ENCODE peak calls at places on chromosomes 12 and 14, in six cellular contexts. One of them, this sample, is unnamed.

GRCh38 chr12:19234991-19235876 is 105.7 kb downstream of the PLEKHA5 start:
- DNase-seq in activated CD4-positive, CD25-positive, alpha-beta regulatory T cell: no peak
- DNase-seq in mucosa of descending colon: no peak
- DNase-seq in HuH-7.5: no peak
- DNase-seq in left ventricle myocardium superior: no peak
- DNase-seq in fibroblast of the aortic adventitia: peak
- DNase-seq in this sample: no peak

GRCh38 chr14:103361868-103362267 is 23.3 kb upstream of the MARK3 start:
- DNase-seq in activated CD4-positive, CD25-positive, alpha-beta regulatory T cell: no peak
- DNase-seq in mucosa of descending colon: no peak
- DNase-seq in HuH-7.5: no peak
- DNase-seq in left ventricle myocardium superior: no peak
- DNase-seq in fibroblast of the aortic adventitia: peak
- DNase-seq in this sample: no peak

GRCh38 chr12:10191865-10192264 is 13.0 kb downstream of the TMEM52B start:
- DNase-seq in activated CD4-positive, CD25-positive, alpha-beta regulatory T cell: no peak
- DNase-seq in mucosa of descending colon: no peak
- DNase-seq in HuH-7.5: no peak
- DNase-seq in left ventricle myocardium superior: no peak
- DNase-seq in fibroblast of the aortic adventitia: peak
- DNase-seq in this sample: no peak

GRCh38 chr14:102924632-102925588 is 2.4 kb downstream of the AMN start:
- DNase-seq in activated CD4-positive, CD25-positive, alpha-beta regulatory T cell: no peak
- DNase-seq in mucosa of descending colon: no peak
- DNase-seq in HuH-7.5: no peak
- DNase-seq in left ventricle myocardium superior: no peak
- DNase-seq in fibroblast of the aortic adventitia: peak
- DNase-seq in this sample: no peak

GRCh38 chr12:56007892-56008471 is 10.9 kb downstream of the SUOX start:
- DNase-seq in activated CD4-positive, CD25-positive, alpha-beta regulatory T cell: no peak
- DNase-seq in mucosa of descending colon: no peak
- DNase-seq in HuH-7.5: peak
- DNase-seq in left ventricle myocardium superior: no peak
- DNase-seq in fibroblast of the aortic adventitia: peak
- DNase-seq in this sample: no peak

GRCh38 chr14:53432378-53432802 is 279.3 kb upstream of the DDHD1 start:
- DNase-seq in activated CD4-positive, CD25-positive, alpha-beta regulatory T cell: no peak
- DNase-seq in mucosa of descending colon: no peak
- DNase-seq in HuH-7.5: peak
- DNase-seq in left ventricle myocardium superior: no peak
- DNase-seq in fibroblast of the aortic adventitia: peak
- DNase-seq in this sample: no peak

GRCh38 chr12:117361905-117362304 is 479 bp upstream of the NOS1 start:
- DNase-seq in activated CD4-positive, CD25-positive, alpha-beta regulatory T cell: no peak
- DNase-seq in mucosa of descending colon: no peak
- DNase-seq in HuH-7.5: no peak
- DNase-seq in left ventricle myocardium superior: no peak
- DNase-seq in fibroblast of the aortic adventitia: no peak
- DNase-seq in this sample: no peak

GRCh38 chr12:91515944-91516739 is 333.5 kb upstream of the DCN start:
- DNase-seq in activated CD4-positive, CD25-positive, alpha-beta regulatory T cell: no peak
- DNase-seq in mucosa of descending colon: no peak
- DNase-seq in HuH-7.5: no peak
- DNase-seq in left ventricle myocardium superior: no peak
- DNase-seq in fibroblast of the aortic adventitia: no peak
- DNase-seq in this sample: no peak

GRCh38 chr12:131832393-131833231 is 4.4 kb downstream of the MMP17 start:
- DNase-seq in activated CD4-positive, CD25-positive, alpha-beta regulatory T cell: no peak
- DNase-seq in mucosa of descending colon: peak
- DNase-seq in HuH-7.5: no peak
- DNase-seq in left ventricle myocardium superior: peak
- DNase-seq in fibroblast of the aortic adventitia: peak
- DNase-seq in this sample: no peak

GRCh38 chr12:46443594-46444263 is 71.2 kb upstream of the SLC38A2 start:
- DNase-seq in activated CD4-positive, CD25-positive, alpha-beta regulatory T cell: no peak
- DNase-seq in mucosa of descending colon: no peak
- DNase-seq in HuH-7.5: no peak
- DNase-seq in left ventricle myocardium superior: no peak
- DNase-seq in fibroblast of the aortic adventitia: no peak
- DNase-seq in this sample: no peak

GRCh38 chr12:20946732-20947131 is 136.2 kb downstream of the SLCO1B3 start:
- DNase-seq in activated CD4-positive, CD25-positive, alpha-beta regulatory T cell: no peak
- DNase-seq in mucosa of descending colon: no peak
- DNase-seq in HuH-7.5: no peak
- DNase-seq in left ventricle myocardium superior: no peak
- DNase-seq in fibroblast of the aortic adventitia: peak
- DNase-seq in this sample: no peak

GRCh38 chr12:95335948-95336347 is 118.3 kb downstream of the VEZT start:
- DNase-seq in activated CD4-positive, CD25-positive, alpha-beta regulatory T cell: no peak
- DNase-seq in mucosa of descending colon: no peak
- DNase-seq in HuH-7.5: no peak
- DNase-seq in left ventricle myocardium superior: no peak
- DNase-seq in fibroblast of the aortic adventitia: no peak
- DNase-seq in this sample: no peak

GRCh38 chr14:104877806-104878550 is 12.9 kb downstream of the CEP170B start:
- DNase-seq in activated CD4-positive, CD25-positive, alpha-beta regulatory T cell: no peak
- DNase-seq in mucosa of descending colon: peak
- DNase-seq in HuH-7.5: no peak
- DNase-seq in left ventricle myocardium superior: peak
- DNase-seq in fibroblast of the aortic adventitia: no peak
- DNase-seq in this sample: no peak

GRCh38 chr12:54273981-54274380 is 5.9 kb downstream of the CBX5 start:
- DNase-seq in activated CD4-positive, CD25-positive, alpha-beta regulatory T cell: no peak
- DNase-seq in mucosa of descending colon: no peak
- DNase-seq in HuH-7.5: no peak
- DNase-seq in left ventricle myocardium superior: no peak
- DNase-seq in fibroblast of the aortic adventitia: no peak
- DNase-seq in this sample: no peak

GRCh38 chr14:58297412-58297761 is 968 bp upstream of the ARID4A start:
- DNase-seq in activated CD4-positive, CD25-positive, alpha-beta regulatory T cell: no peak
- DNase-seq in mucosa of descending colon: no peak
- DNase-seq in HuH-7.5: no peak
- DNase-seq in left ventricle myocardium superior: no peak
- DNase-seq in fibroblast of the aortic adventitia: no peak
- DNase-seq in this sample: no peak

GRCh38 chr12:11650697-11651281 is 1.3 kb downstream of the ETV6 start:
- DNase-seq in activated CD4-positive, CD25-positive, alpha-beta regulatory T cell: no peak
- DNase-seq in mucosa of descending colon: no peak
- DNase-seq in HuH-7.5: peak
- DNase-seq in left ventricle myocardium superior: no peak
- DNase-seq in fibroblast of the aortic adventitia: peak
- DNase-seq in this sample: no peak

GRCh38 chr14:104093366-104094055 is 8.0 kb downstream of the ASPG start:
- DNase-seq in activated CD4-positive, CD25-positive, alpha-beta regulatory T cell: no peak
- DNase-seq in mucosa of descending colon: peak
- DNase-seq in HuH-7.5: no peak
- DNase-seq in left ventricle myocardium superior: peak
- DNase-seq in fibroblast of the aortic adventitia: no peak
- DNase-seq in this sample: no peak

GRCh38 chr12:84856156-84856900 is 56.3 kb downstream of the SLC6A15 start:
- DNase-seq in activated CD4-positive, CD25-positive, alpha-beta regulatory T cell: no peak
- DNase-seq in mucosa of descending colon: no peak
- DNase-seq in HuH-7.5: no peak
- DNase-seq in left ventricle myocardium superior: no peak
- DNase-seq in fibroblast of the aortic adventitia: no peak
- DNase-seq in this sample: no peak

This sample was measured in omental fat pad.